ENCODE peak calls at places on chromosomes 12 and 14, in six cellular contexts. T, F, X, O, M and E are unnamed samples. For H3K4me1 and H3K36me3, the result is how much of the 10 kb centered on the place peaks cover.

GRCh38 chr14:79552778-79553177 is 658.5 kb downstream of the DIO2 start:
- DNase-seq in X (no peak), M (no peak), F (no peak), T (no peak), O (no peak), E (no peak)

GRCh38 chr12:45944771-45945170 is 45.6 kb downstream of the SCAF11 start:
- DNase-seq in X (no peak), O (no peak), F (no peak), T (no peak), M (no peak), E (no peak)

GRCh38 chr12:22858849-22859569 is 234.0 kb downstream of the ETNK1 start:
- DNase-seq in M (no peak), X (no peak), O (no peak), T (no peak), F (no peak), E (no peak)

GRCh38 chr14:83163016-83163415 is 1629.4 kb upstream of the SEL1L start:
- DNase-seq in O (no peak), F (no peak), M (no peak), X (no peak), T (no peak), E (no peak)

GRCh38 chr14:24435192-24435810 is 5.5 kb downstream of the KHNYN start:
- DNase-seq in O (no peak), F (no peak), X (no peak), T (no peak), M (no peak), E (no peak)

GRCh38 chr14:32330356-32331226 is 1.5 kb downstream of the AKAP6 start:
- DNase-seq in M (peak), O (no peak), F (no peak), T (no peak), X (no peak), E (no peak)

GRCh38 chr12:14086838-14087237 is 105.4 kb upstream of the GRIN2B start:
- DNase-seq in M (no peak), F (no peak), T (no peak), O (no peak), X (no peak), E (no peak)

GRCh38 chr12:131378176-131378842 is 332.6 kb upstream of the SFSWAP start:
- DNase-seq in O (no peak), X (no peak), F (no peak), M (no peak), T (peak), E (no peak)

GRCh38 chr12:119158004-119158776 is 20.5 kb upstream of the HSPB8 start:
- DNase-seq in F (no peak), M (no peak), O (no peak), T (no peak), X (no peak), E (no peak)

GRCh38 chr14:101875726-101876268 is 88.6 kb upstream of the DYNC1H1 start:
- DNase-seq in F (no peak), O (no peak), T (no peak), X (no peak), M (no peak), E (no peak)

GRCh38 chr12:49325606-49326005 is 2.6 kb downstream of the TROAP start:
- DNase-seq in X (no peak), O (peak), M (no peak), T (peak), F (no peak), E (peak)

GRCh38 chr12:4047441-4047840 is 174.2 kb upstream of the PARP11 start:
- DNase-seq in F (no peak), X (no peak), T (no peak), O (no peak), M (no peak), E (no peak)

GRCh38 chr12:66804555-66804954 is 125.7 kb upstream of the GRIP1 start:
- DNase-seq in T (no peak), F (no peak), X (no peak), O (no peak), M (no peak), E (no peak)

GRCh38 chr14:67618617-67619063 is 1.1 kb upstream of the ARG2 start:
- DNase-seq in M (no peak), O (no peak), X (peak), T (no peak), F (no peak), E (no peak)

DNA sequence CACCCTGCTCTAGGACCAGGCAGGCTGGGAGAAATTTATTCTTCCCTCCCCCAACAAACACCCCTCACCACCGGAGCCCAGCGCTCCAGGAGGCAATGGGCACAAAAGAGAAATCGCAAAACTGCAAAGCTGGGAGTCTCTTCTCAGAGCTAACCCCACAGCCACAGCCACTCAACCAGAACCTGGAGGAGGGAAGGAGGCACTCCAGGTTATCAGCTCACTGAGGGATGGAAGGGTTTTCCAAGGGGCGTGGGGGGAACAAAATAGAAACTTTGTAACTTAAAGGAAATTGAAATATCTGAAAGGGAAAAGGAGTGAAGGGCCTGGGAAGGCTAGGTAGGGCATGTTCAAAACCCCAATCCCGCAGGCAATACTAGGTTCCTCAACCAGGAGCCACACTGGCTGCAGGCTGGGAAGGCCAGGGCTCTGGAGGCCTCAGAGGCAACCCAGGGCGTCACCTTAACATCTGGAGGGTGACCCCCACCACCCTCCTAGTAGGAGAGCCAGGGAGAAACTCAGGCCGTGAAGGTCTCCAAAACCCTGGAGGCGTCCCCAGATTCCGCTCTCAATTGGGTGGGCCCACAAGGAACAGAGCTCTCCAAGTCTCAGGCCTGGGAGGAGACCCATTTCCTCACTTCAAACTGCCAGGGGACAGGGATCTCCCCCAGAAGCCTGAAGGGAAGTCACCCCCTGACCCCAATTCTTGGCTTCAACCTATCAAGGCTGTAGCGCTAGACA is 3.2 kb downstream of the KDM2B start:
- DNase-seq in O (no peak), M (no peak), F (no peak), X (no peak), T (no peak), E (no peak)
- TF ChIP-seq POLR2AphosphoS5 in O (no peak), M (no peak), F (no peak), X (no peak), T (no peak), E (no peak)

GRCh38 chr12:108561852-108562347 is 496 bp upstream of the ISCU start:
- DNase-seq in O (no peak), T (no peak), X (no peak), M (no peak), F (peak), E (no peak)
- H3K4me1 ChIP-seq in O (under half), T (half or more), X (under half), M (under half), F (under half), E (half or more)

DNA sequence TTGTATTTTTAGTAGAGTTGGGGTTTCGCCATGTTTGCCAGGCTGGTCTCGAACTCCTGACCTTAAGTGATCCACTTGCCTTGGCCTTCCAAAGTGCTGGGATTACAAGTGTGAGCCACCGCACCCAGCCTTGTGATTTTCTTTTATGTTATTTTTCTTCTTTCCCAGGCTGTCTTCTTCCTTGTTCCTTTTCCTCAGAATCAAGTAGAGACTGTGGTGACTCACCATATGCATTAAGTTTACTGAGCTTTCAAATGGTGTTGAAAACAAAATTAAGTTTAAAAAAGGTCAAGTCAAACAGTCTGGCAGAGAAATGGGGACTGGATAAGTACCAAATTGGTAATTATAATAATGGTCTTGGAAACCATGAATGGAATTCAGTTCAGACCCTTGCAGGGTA is 5.7 kb downstream of the ARPC3 start:
- DNase-seq in O (no peak), F (no peak), M (no peak), X (no peak), T (no peak), E (no peak)
- H3K36me3 ChIP-seq in O (under half), F (under half), M (under half), X (under half), T (under half), E (half or more)

GRCh38 chr12:104372048-104372720 is 68.6 kb downstream of the EID3 start:
- DNase-seq in F (no peak), O (no peak), M (no peak), X (no peak), T (no peak), E (no peak)

GRCh38 chr12:104372721-104373335 is 69.3 kb downstream of the EID3 start:
- DNase-seq in M (no peak), F (no peak), T (no peak), X (no peak), O (no peak), E (no peak)

GRCh38 chr12:104369708-104370107 is 66.2 kb downstream of the EID3 start:
- DNase-seq in X (no peak), F (no peak), O (no peak), T (no peak), M (no peak), E (no peak)

GRCh38 chr12:104374071-104374470 is 70.5 kb downstream of the EID3 start:
- DNase-seq in T (no peak), O (no peak), M (no peak), X (no peak), F (no peak), E (no peak)

DNA sequence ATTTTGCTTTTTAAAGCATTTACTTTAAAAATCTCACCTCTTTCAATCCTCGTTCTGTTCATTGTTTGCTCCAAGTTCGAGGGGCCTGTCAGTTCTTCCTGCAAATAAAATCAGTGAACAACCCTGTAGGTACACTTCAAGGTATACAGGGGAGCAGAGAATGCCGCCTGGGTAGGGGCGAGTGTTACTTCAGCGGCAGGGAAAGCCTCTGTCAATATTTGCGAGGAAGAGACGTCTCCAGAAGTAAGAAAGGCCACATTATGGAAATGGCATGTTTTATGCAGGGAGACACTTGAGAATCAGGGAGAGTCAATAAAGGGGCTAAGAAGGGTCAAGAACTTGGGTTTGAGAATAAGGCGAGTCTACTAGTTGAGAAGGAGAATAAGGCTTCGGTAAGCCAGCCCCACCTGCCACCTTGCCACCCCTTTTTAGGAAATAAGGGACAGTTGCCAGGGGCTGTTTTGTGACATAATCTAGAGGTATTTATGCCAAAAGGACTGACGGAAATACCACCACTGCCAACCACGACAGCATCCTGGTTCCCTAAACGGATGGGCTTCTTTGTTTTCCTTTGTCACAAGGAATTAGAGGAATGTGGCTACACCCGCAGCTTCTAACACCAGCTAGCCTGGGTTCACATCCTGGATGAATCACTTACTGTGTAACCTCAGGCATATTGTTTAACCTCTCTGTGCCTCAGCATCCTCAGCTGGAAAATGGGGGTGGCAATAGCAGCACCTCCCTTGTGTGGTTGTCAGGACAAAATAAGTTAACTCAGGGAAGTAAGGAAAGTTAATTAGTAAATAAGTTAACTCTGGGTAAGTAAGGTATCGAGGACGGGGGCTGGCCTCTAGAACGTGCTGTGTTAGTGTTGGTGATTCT is 67.7 kb downstream of the EID3 start:
- DNase-seq in T (no peak), F (no peak), X (no peak), M (no peak), O (no peak), E (no peak)
- TF ChIP-seq POLR2AphosphoS5 in T (no peak), F (no peak), X (no peak), M (no peak), O (no peak), E (no peak)

GRCh38 chr12:89157413-89157812 is 194.9 kb downstream of the DUSP6 start:
- DNase-seq in X (peak), M (no peak), O (no peak), T (no peak), F (no peak), E (no peak)

GRCh38 chr12:89162704-89163261 is 189.5 kb downstream of the DUSP6 start:
- DNase-seq in T (peak), O (no peak), X (no peak), F (peak), M (peak), E (peak)

GRCh38 chr12:89161553-89161952 is 190.7 kb downstream of the DUSP6 start:
- DNase-seq in X (no peak), T (no peak), O (no peak), M (no peak), F (no peak), E (no peak)

GRCh38 chr12:89163918-89164317 is 188.4 kb downstream of the DUSP6 start:
- DNase-seq in M (no peak), F (no peak), O (no peak), T (no peak), X (no peak), E (no peak)

GRCh38 chr12:89160716-89161123 is 191.6 kb downstream of the DUSP6 start:
- DNase-seq in X (no peak), F (no peak), T (peak), O (no peak), M (peak), E (no peak)
- H3K4me1 ChIP-seq in X (under half), F (under half), T (under half), O (under half), M (under half), E (under half)

DNA sequence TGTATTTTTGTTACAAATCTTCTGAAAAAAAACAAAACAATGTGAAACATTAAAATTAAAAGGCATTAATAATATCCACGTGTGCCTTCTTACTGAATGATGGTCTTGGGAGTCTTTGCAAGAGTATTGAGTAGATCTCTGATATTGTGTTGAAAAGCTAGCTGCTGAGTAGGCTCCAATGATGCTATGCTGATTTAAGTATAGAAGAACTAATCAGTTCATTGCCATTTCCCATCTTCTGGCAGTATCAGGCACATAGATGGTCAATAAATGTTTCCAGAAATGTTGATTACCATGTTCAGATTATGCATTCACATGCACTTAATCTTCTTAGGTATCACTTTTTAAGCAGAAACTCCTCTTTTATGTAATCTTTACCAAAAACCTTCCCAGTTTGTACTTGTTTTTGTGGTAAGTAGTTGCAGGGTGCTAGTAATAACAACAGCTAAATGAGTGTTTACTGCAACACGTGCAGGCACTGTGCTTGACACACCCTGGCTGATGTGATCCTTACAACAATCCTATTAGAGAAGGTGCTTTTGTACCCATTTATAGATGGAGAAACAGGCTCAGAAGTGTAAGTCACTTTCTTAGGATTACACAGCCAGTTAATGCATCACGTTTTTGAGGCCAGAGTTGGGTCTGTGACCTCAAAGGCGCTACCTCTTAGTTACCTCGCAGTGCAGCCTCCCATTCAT is 46.8 kb downstream of the EID3 start:
- DNase-seq in T (no peak), X (no peak), F (no peak), M (no peak), O (no peak), E (no peak)
- H3K36me3 ChIP-seq in T (under half), X (half or more), F (under half), M (under half), O (under half), E (half or more)

GRCh38 chr12:106986625-106987389 is at the start of gene MTERF2:
- DNase-seq in M (peak), X (peak), F (peak), O (peak), T (peak), E (peak)
- TF ChIP-seq POLR2AphosphoS5 in M (peak), X (peak), F (peak), O (peak), T (peak), E (peak)

DNA sequence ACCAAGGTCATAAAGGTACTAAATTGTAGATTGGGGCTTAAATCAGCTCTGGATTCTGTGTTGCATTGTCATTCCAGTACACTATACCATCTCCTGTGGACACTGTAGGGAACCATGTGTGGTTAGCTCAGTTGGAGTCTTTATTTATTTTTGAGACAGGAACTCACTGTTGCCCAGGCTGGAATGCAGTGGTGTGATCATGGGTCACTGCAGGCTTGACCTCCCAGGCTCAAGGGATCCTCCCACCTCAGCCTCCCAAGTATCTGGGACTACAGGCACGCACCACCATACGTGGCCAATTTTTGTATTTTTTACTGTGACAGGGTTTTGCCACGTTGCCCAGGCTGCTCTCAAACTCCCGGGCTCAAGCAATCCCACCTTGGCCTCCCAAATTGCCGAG is 6.7 kb downstream of the PAPOLA start:
- DNase-seq in T (no peak), O (no peak), F (no peak), X (peak), M (no peak), E (no peak)
- H3K4me1 ChIP-seq in T (half or more), O (under half), F (under half), X (half or more), M (under half), E (half or more)

DNA sequence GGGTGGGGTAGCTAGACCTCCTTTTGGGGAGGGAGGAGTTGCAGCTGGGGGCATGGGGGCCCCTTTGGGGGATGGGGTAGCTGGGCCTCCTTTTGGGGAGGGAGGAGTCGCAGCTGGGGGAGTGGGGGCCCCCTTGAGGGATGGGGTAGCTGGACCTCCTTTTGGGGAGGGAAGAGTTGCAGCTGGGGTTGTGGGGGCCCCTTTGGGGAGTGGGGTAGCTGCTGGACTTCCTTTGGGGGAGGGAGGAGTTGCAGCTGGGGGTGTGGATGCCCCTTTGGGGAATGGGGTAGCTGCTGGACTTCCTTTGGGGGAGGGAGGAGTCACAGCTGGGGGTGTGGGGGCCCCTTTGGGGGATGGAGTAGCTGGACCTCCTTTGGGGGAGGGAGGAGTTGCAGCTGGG is 6.9 kb downstream of the NACA start:
- DNase-seq in M (no peak), T (no peak), X (no peak), F (no peak), O (no peak), E (no peak)
- H3K36me3 ChIP-seq in M (under half), T (under half), X (half or more), F (half or more), O (under half), E (half or more)